ENCODE peak calls at places on chromosomes 4 and X, in nine cellular contexts. T is right lobe of liver, Z is heart left ventricle, F is IMR-90, M is esophagus muscularis mucosa, S is prostate gland, V is Peyer's patch, C is testis, L is A549. K is an unnamed sample.

GRCh38 chr4:11954093-11954492 is 525.4 kb upstream of the HS3ST1 start:
- DNase-seq in T (no peak), Z (no peak), F (no peak), M (no peak), S (no peak), V (peak), C (peak), L (peak), K (no peak)

GRCh38 chr4:69689530-69690111 is 36.6 kb upstream of the UGT2A1 start:
- DNase-seq in T (no peak), Z (no peak), F (peak), M (no peak), S (peak), V (no peak), C (no peak), L (peak), K (peak)

GRCh38 chr4:82515705-82516104 is 46.1 kb downstream of the TMEM150C start:
- DNase-seq in T (no peak), Z (no peak), F (peak), M (no peak), S (peak), V (no peak), C (peak), L (no peak), K (peak)

GRCh38 chrX:130105226-130105625 is 5.1 kb downstream of the ELF4 start:
- DNase-seq in T (no peak), Z (no peak), F (no peak), M (no peak), S (no peak), V (no peak), C (no peak), L (no peak), K (no peak)

GRCh38 chrX:48975041-48975440 is 3.4 kb upstream of the KCND1 start:
- DNase-seq in T (no peak), Z (no peak), F (no peak), M (no peak), S (no peak), V (no peak), C (no peak), L (no peak), K (no peak)

GRCh38 chrX:42028113-42028512 is 104.8 kb upstream of the CASK start:
- DNase-seq in T (no peak), Z (no peak), F (no peak), M (no peak), S (no peak), V (no peak), C (peak), L (peak), K (peak)

GRCh38 chr4:26201119-26201518 is 119.7 kb upstream of the RBPJ start:
- DNase-seq in T (no peak), Z (no peak), F (no peak), M (no peak), S (no peak), V (no peak), C (no peak), L (no peak), K (no peak)

GRCh38 chr4:65670331-65671031 is at the start of gene EPHA5:
- DNase-seq in T (peak), Z (peak), F (peak), M (no peak), S (peak), V (no peak), C (peak), L (peak), K (peak)

GRCh38 chrX:70331161-70331560 is 41.3 kb downstream of the KIF4A start:
- DNase-seq in T (no peak), Z (no peak), F (peak), M (no peak), S (no peak), V (no peak), C (no peak), L (no peak), K (no peak)

GRCh38 chrX:141405486-141405877 is 163.2 kb upstream of the SPANXC start:
- DNase-seq in T (no peak), Z (no peak), F (no peak), M (no peak), S (no peak), V (no peak), C (no peak), L (peak), K (no peak)

GRCh38 chr4:112312610-112313239 is 15.6 kb downstream of the ALPK1 start:
- DNase-seq in T (no peak), Z (no peak), F (no peak), M (no peak), S (no peak), V (no peak), C (no peak), L (no peak), K (no peak)

GRCh38 chr4:158015241-158015640 is 157.6 kb downstream of the GASK1B start:
- DNase-seq in T (no peak), Z (no peak), F (peak), M (no peak), S (no peak), V (no peak), C (no peak), L (no peak), K (no peak)

GRCh38 chrX:143429021-143429570 is 88.2 kb downstream of the SPANXN3 start:
- DNase-seq in T (no peak), Z (no peak), F (no peak), M (no peak), S (no peak), V (no peak), C (no peak), L (no peak), K (no peak)

GRCh38 chr4:41448935-41449334 is 89.0 kb upstream of the LIMCH1 start:
- DNase-seq in T (peak), Z (no peak), F (no peak), M (no peak), S (no peak), V (peak), C (peak), L (peak), K (peak)

GRCh38 chrX:1658083-1658463 is 43.2 kb downstream of the ASMT start:
- DNase-seq in T (no peak), Z (no peak), F (no peak), M (no peak), S (no peak), V (no peak), C (no peak), L (peak), K (no peak)

GRCh38 chr4:173191623-173192041 is 23.0 kb downstream of the GALNT7 start:
- DNase-seq in T (no peak), Z (no peak), F (peak), M (no peak), S (no peak), V (no peak), C (no peak), L (peak), K (no peak)

GRCh38 chrX:104195489-104196084 is 29.3 kb downstream of the FAM199X start:
- DNase-seq in T (no peak), Z (no peak), F (peak), M (no peak), S (no peak), V (no peak), C (no peak), L (peak), K (peak)

GRCh38 chr4:20883231-20883630 is 183.0 kb downstream of the PACRGL start:
- DNase-seq in T (no peak), Z (no peak), F (no peak), M (no peak), S (no peak), V (no peak), C (no peak), L (peak), K (no peak)

GRCh38 chr4:139085141-139085540 is 69.6 kb downstream of the NOCT start:
- DNase-seq in T (no peak), Z (no peak), F (peak), M (no peak), S (no peak), V (no peak), C (no peak), L (peak), K (no peak)

GRCh38 chrX:101619336-101619735 is 1.5 kb upstream of the ARMCX6 start:
- DNase-seq in T (no peak), Z (no peak), F (peak), M (no peak), S (no peak), V (no peak), C (no peak), L (no peak), K (no peak)

GRCh38 chrX:40960041-40960440 is 125.2 kb upstream of the USP9X start:
- DNase-seq in T (no peak), Z (no peak), F (peak), M (no peak), S (no peak), V (no peak), C (no peak), L (no peak), K (no peak)

GRCh38 chrX:145533534-145533933 is 284.1 kb upstream of the SLITRK2 start:
- DNase-seq in T (no peak), Z (no peak), F (no peak), M (no peak), S (no peak), V (no peak), C (no peak), L (no peak), K (no peak)

GRCh38 chr4:155899891-155900290 is 3.6 kb upstream of the TDO2 start:
- DNase-seq in T (no peak), Z (no peak), F (no peak), M (no peak), S (no peak), V (no peak), C (no peak), L (no peak), K (no peak)
- TF ChIP-seq POLR2A in T (no peak), Z (no peak), F (no peak), M (no peak), S (no peak), V (no peak), C (no peak), L (no peak), K (no peak)

GRCh38 chrX:76555269-76555668 is 127.8 kb downstream of the MAGEE1 start:
- DNase-seq in T (no peak), Z (no peak), F (no peak), M (no peak), S (no peak), V (no peak), C (no peak), L (no peak), K (no peak)

GRCh38 chrX:76550016-76550415 is 122.5 kb downstream of the MAGEE1 start:
- DNase-seq in T (no peak), Z (no peak), F (no peak), M (no peak), S (no peak), V (no peak), C (no peak), L (no peak), K (no peak)

GRCh38 chrX:76555816-76556215 is 128.3 kb downstream of the MAGEE1 start:
- DNase-seq in T (no peak), Z (no peak), F (peak), M (no peak), S (no peak), V (no peak), C (peak), L (peak), K (no peak)
- TF ChIP-seq CTCF in T (peak), Z (no peak), F (peak), M (no peak), S (no peak), V (no peak), C (no peak), L (peak), K (no peak)

GRCh38 chrX:106168107-106168506 is at the start of gene PWWP3B:
- DNase-seq in T (peak), Z (no peak), F (no peak), M (no peak), S (peak), V (no peak), C (peak), L (peak), K (peak)
- TF ChIP-seq POLR2A in T (no peak), Z (no peak), F (no peak), M (no peak), S (no peak), V (no peak), C (peak), L (no peak), K (peak)

GRCh38 chr4:163679189-163679588 is 184.7 kb downstream of the TMA16 start:
- DNase-seq in T (no peak), Z (no peak), F (peak), M (no peak), S (no peak), V (peak), C (no peak), L (peak), K (no peak)

GRCh38 chr4:163680390-163681098 is 186.1 kb downstream of the TMA16 start:
- DNase-seq in T (no peak), Z (no peak), F (peak), M (no peak), S (no peak), V (no peak), C (no peak), L (no peak), K (no peak)

GRCh38 chr4:163681208-163681821 is 186.8 kb downstream of the TMA16 start:
- DNase-seq in T (no peak), Z (no peak), F (peak), M (no peak), S (no peak), V (peak), C (peak), L (peak), K (no peak)
- TF ChIP-seq CTCF in T (peak), Z (peak), F (peak), M (no peak), S (no peak), V (peak), C (peak), L (peak), K (peak)

DNA sequence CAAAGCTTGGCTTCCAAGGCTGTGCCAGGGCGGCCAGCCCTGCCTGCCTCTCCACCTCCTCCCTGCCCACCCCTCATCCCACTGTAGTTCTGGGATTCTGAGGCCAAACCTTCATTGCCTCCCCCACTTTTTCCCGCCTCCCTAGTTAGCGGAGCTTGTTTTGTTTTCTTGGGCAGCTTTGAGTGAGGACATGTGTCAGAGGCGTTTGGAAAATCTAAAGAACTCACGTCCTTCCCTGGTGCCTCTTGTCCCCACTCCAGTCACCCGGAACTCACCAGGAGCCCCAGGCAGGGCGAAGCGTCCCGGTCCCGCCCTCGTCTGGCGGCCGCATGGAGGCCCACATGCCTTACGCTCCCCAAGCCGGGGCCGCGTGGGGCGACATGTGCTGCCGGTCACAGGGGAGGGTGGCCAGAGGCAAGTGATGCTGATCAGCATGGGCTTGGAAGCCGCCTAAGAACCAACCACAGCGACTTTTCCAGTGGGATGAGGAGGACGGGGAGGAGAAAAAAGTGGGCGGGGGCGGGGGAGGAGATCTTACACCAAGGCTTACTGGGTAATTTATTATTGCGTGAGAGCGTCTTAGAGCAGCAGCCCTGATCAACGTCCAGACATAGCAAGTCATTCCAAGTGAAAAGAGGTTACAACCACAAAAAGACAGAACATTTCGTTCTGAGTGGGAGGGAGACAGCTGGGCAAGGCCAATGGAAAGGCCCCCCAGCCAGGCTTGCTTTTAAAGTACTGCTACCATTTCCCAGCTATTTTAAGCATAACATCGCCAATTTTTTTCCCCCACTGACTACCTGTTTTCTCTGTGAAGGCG is 48.5 kb downstream of the PRPS1 start:
- DNase-seq in T (peak), Z (peak), F (peak), M (peak), S (peak), V (peak), C (peak), L (peak), K (peak)
- TF ChIP-seq POLR2A in T (peak), Z (peak), F (peak), M (no peak), S (peak), V (peak), C (no peak), L (peak), K (peak)

DNA sequence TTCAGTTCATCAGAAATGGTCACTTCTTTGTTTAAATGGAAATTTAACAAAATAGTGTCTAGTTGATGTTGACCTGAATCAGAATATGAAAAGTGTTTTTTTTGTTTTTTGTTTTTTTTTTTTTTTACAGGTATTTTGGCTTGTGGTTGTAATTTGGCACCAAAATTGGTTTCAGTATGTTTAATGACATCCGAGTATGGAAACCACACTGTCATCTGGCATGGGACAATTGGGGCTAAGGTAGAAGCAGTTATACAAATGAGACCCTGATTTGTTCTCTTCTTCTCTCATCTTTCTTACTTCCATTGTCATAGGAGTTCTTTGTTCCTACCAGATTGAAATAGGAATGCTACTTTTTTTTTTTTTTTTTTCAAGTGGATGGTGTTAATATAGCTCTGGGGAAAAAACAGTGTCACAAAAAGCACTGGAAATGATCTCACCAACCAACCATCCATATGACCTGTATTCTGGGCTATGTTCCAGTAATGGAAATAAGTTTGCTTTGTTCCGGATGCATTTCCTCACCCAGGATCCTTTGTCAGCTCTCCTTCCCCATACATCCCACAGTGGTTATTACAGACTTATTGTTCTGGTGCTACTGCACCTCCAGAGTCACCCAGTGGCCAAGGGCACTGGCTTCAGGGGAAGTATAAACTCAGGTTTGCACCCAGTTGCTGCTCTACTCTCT is 95.8 kb downstream of the ATXN3L start:
- DNase-seq in T (no peak), Z (no peak), F (peak), M (no peak), S (no peak), V (no peak), C (no peak), L (peak), K (peak)
- TF ChIP-seq CTCF in T (no peak), Z (no peak), F (no peak), M (no peak), S (no peak), V (no peak), C (no peak), L (no peak), K (no peak)

GRCh38 chrX:153821066-153821465 is 9.3 kb downstream of the PDZD4 start:
- DNase-seq in T (no peak), Z (no peak), F (no peak), M (no peak), S (no peak), V (no peak), C (no peak), L (no peak), K (no peak)

GRCh38 chrX:153820601-153821000 is 9.7 kb downstream of the PDZD4 start:
- DNase-seq in T (no peak), Z (no peak), F (no peak), M (no peak), S (no peak), V (no peak), C (no peak), L (no peak), K (no peak)

GRCh38 chrX:153817291-153817690 is 13.1 kb downstream of the PDZD4 start:
- DNase-seq in T (no peak), Z (no peak), F (no peak), M (no peak), S (no peak), V (no peak), C (no peak), L (no peak), K (no peak)

GRCh38 chrX:153818571-153819397 is 11.6 kb downstream of the PDZD4 start:
- DNase-seq in T (no peak), Z (peak), F (no peak), M (no peak), S (no peak), V (peak), C (no peak), L (no peak), K (no peak)

DNA sequence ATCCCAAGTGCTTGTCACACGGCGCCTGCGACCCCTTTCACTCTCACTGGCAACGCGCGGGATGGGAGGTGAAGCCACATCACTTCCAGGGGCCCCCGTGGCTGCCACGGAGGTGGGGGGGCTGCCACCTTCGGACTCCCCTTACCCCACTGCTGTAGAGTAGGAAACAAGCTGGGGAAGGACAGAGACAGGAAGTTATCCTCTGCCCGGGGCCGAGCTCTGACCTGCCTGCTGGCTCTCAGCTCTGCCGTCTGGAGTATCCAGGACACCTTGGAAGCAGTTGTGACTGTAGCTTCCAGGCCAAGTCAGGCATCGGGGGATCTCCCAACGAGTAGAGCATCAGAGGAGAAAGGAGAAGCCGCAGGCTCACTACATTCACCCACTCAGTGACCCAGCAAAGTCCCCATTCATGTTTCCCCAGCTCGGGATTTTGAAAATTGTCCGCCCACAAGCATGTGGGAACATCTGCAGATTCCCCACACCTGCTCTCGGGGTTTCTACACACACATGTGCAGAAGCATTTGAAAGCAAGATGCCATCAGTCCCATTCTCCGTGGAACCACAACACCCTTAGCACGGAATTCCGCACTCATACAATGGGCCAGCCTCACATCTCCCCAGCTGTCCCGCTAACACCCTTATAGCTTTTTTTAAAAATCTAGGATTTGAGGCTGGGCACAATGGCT is 10.8 kb downstream of the PDZD4 start:
- DNase-seq in T (no peak), Z (no peak), F (no peak), M (no peak), S (no peak), V (no peak), C (no peak), L (no peak), K (no peak)
- TF ChIP-seq POLR2A in T (no peak), Z (no peak), F (no peak), M (no peak), S (no peak), V (no peak), C (no peak), L (no peak), K (no peak)

GRCh38 chrX:108811891-108812290 is 75.5 kb upstream of the IRS4 start:
- DNase-seq in T (no peak), Z (no peak), F (no peak), M (no peak), S (no peak), V (no peak), C (no peak), L (no peak), K (no peak)
- TF ChIP-seq CTCF in T (no peak), Z (no peak), F (no peak), M (no peak), S (no peak), V (no peak), C (no peak), L (no peak), K (no peak)

DNA sequence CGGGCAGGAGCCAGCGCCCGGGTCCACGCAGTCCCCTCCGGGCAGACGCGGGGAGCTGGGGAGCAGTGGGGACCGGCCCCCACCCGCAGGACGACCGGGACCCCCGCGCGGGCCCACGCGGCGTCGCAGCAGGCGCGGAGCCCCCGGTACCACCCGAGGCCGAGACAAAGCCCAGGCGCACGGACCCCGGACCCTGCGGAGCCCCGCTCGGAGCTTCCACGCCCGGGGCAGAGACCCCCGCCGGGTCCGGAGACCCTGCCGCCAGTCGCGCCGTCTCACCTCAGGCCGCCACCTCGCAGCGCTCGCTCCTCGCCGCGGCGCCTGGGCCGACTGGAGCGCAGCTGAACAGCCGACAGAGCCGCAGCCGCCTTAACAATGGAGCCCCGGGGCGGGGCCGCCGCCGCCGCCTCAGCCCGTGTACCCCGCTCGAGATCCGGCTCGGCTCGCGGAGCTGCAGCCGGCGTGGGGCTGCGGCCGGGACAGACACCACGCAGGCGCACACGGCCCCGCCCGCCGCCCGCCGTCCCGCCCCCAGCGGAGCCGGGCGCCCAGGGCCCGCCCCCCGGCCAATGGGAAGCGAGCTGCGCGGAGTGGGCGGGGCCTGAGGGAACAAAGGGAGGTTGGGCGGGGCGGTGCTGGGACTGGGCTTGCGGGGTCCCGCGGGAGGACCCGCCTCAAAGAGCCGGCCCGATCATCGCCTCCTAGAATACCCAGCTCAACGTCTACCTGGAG is at the start of gene AFAP1:
- DNase-seq in T (peak), Z (peak), F (peak), M (no peak), S (peak), V (peak), C (peak), L (peak), K (peak)
- TF ChIP-seq POLR2A in T (peak), Z (peak), F (peak), M (peak), S (peak), V (peak), C (no peak), L (peak), K (peak)